ENCODE peak calls at places on chromosomes 2 and 18, in six cellular contexts. One of them, this sample, is unnamed.

GRCh38 chr2:160432633-160433032 is 61.0 kb downstream of the RBMS1 start:
- DNase-seq in cardiac muscle cell: no peak
- DNase-seq in IMR-90: peak
- DNase-seq in nephron progenitor cell: no peak
- DNase-seq in activated T-helper 1 cell treated with Interleukin-2 at 50 U/mL for 16 hours: no peak
- DNase-seq in hepatocyte: no peak
- DNase-seq in this sample: no peak

GRCh38 chr2:3001595-3002184 is 375.9 kb downstream of the EIPR1 start:
- DNase-seq in IMR-90: no peak
- DNase-seq in hepatocyte: peak
- DNase-seq in cardiac muscle cell: peak
- DNase-seq in nephron progenitor cell: peak
- DNase-seq in activated T-helper 1 cell treated with Interleukin-2 at 50 U/mL for 16 hours: no peak
- DNase-seq in this sample: peak

GRCh38 chr2:587371-587960 is 89.7 kb downstream of the TMEM18 start:
- DNase-seq in activated T-helper 1 cell treated with Interleukin-2 at 50 U/mL for 16 hours: no peak
- DNase-seq in cardiac muscle cell: no peak
- DNase-seq in nephron progenitor cell: peak
- DNase-seq in IMR-90: no peak
- DNase-seq in hepatocyte: no peak
- DNase-seq in this sample: no peak

GRCh38 chr2:84375020-84375419 is 84.1 kb downstream of the SUCLG1 start:
- DNase-seq in cardiac muscle cell: no peak
- DNase-seq in nephron progenitor cell: no peak
- DNase-seq in activated T-helper 1 cell treated with Interleukin-2 at 50 U/mL for 16 hours: no peak
- DNase-seq in hepatocyte: no peak
- DNase-seq in IMR-90: no peak
- DNase-seq in this sample: no peak

GRCh38 chr18:78819926-78820834 is 159.4 kb upstream of the SALL3 start:
- DNase-seq in cardiac muscle cell: no peak
- DNase-seq in IMR-90: no peak
- DNase-seq in activated T-helper 1 cell treated with Interleukin-2 at 50 U/mL for 16 hours: no peak
- DNase-seq in nephron progenitor cell: no peak
- DNase-seq in hepatocyte: no peak
- DNase-seq in this sample: no peak

GRCh38 chr2:232333361-232334135 is 45.0 kb upstream of the ALPP start:
- DNase-seq in hepatocyte: no peak
- DNase-seq in IMR-90: no peak
- DNase-seq in nephron progenitor cell: peak
- DNase-seq in activated T-helper 1 cell treated with Interleukin-2 at 50 U/mL for 16 hours: no peak
- DNase-seq in cardiac muscle cell: no peak
- DNase-seq in this sample: peak

GRCh38 chr2:102736607-102737409 is 25.0 kb upstream of the TMEM182 start:
- DNase-seq in nephron progenitor cell: peak
- DNase-seq in cardiac muscle cell: peak
- DNase-seq in activated T-helper 1 cell treated with Interleukin-2 at 50 U/mL for 16 hours: peak
- DNase-seq in hepatocyte: peak
- DNase-seq in IMR-90: peak
- DNase-seq in this sample: peak

GRCh38 chr2:169923977-169924376 is 96.7 kb downstream of the UBR3 start:
- DNase-seq in nephron progenitor cell: no peak
- DNase-seq in cardiac muscle cell: no peak
- DNase-seq in IMR-90: no peak
- DNase-seq in hepatocyte: no peak
- DNase-seq in activated T-helper 1 cell treated with Interleukin-2 at 50 U/mL for 16 hours: no peak
- DNase-seq in this sample: no peak

GRCh38 chr18:70273021-70273420 is 15.8 kb upstream of the SOCS6 start:
- DNase-seq in IMR-90: no peak
- DNase-seq in activated T-helper 1 cell treated with Interleukin-2 at 50 U/mL for 16 hours: no peak
- DNase-seq in cardiac muscle cell: no peak
- DNase-seq in hepatocyte: no peak
- DNase-seq in nephron progenitor cell: no peak
- DNase-seq in this sample: no peak

GRCh38 chr2:62216113-62216512 is 20.2 kb downstream of the B3GNT2 start:
- DNase-seq in IMR-90: no peak
- DNase-seq in cardiac muscle cell: no peak
- DNase-seq in nephron progenitor cell: no peak
- DNase-seq in hepatocyte: no peak
- DNase-seq in activated T-helper 1 cell treated with Interleukin-2 at 50 U/mL for 16 hours: no peak
- DNase-seq in this sample: no peak

GRCh38 chr2:170886391-170886790 is 42.7 kb upstream of the GORASP2 start:
- DNase-seq in hepatocyte: no peak
- DNase-seq in IMR-90: peak
- DNase-seq in activated T-helper 1 cell treated with Interleukin-2 at 50 U/mL for 16 hours: no peak
- DNase-seq in cardiac muscle cell: no peak
- DNase-seq in nephron progenitor cell: no peak
- DNase-seq in this sample: peak

GRCh38 chr18:63819780-63820179 is 44.6 kb downstream of the SERPINB7 start:
- DNase-seq in cardiac muscle cell: no peak
- DNase-seq in IMR-90: no peak
- DNase-seq in activated T-helper 1 cell treated with Interleukin-2 at 50 U/mL for 16 hours: no peak
- DNase-seq in hepatocyte: no peak
- DNase-seq in nephron progenitor cell: no peak
- DNase-seq in this sample: no peak

GRCh38 chr18:48328473-48329205 is 80.5 kb downstream of the ZBTB7C start:
- DNase-seq in hepatocyte: peak
- DNase-seq in cardiac muscle cell: no peak
- DNase-seq in nephron progenitor cell: no peak
- DNase-seq in activated T-helper 1 cell treated with Interleukin-2 at 50 U/mL for 16 hours: no peak
- DNase-seq in IMR-90: peak
- DNase-seq in this sample: no peak

GRCh38 chr2:1366546-1367134 is 46.6 kb upstream of the TPO start:
- DNase-seq in IMR-90: no peak
- DNase-seq in hepatocyte: no peak
- DNase-seq in activated T-helper 1 cell treated with Interleukin-2 at 50 U/mL for 16 hours: no peak
- DNase-seq in cardiac muscle cell: no peak
- DNase-seq in nephron progenitor cell: no peak
- DNase-seq in this sample: peak

GRCh38 chr2:54757496-54757895 is 34.0 kb downstream of the EML6 start:
- DNase-seq in hepatocyte: peak
- DNase-seq in activated T-helper 1 cell treated with Interleukin-2 at 50 U/mL for 16 hours: no peak
- DNase-seq in nephron progenitor cell: no peak
- DNase-seq in IMR-90: peak
- DNase-seq in cardiac muscle cell: peak
- DNase-seq in this sample: no peak

GRCh38 chr2:17539993-17540812 is at the start of gene VSNL1:
- DNase-seq in IMR-90: peak
- DNase-seq in hepatocyte: peak
- DNase-seq in activated T-helper 1 cell treated with Interleukin-2 at 50 U/mL for 16 hours: no peak
- DNase-seq in cardiac muscle cell: peak
- DNase-seq in nephron progenitor cell: peak
- DNase-seq in this sample: no peak

GRCh38 chr2:163467206-163467605 is 268.6 kb downstream of the FIGN start:
- DNase-seq in hepatocyte: no peak
- DNase-seq in cardiac muscle cell: no peak
- DNase-seq in IMR-90: no peak
- DNase-seq in activated T-helper 1 cell treated with Interleukin-2 at 50 U/mL for 16 hours: no peak
- DNase-seq in nephron progenitor cell: no peak
- DNase-seq in this sample: peak

GRCh38 chr2:33134086-33134763 is 187.5 kb downstream of the LTBP1 start:
- DNase-seq in hepatocyte: peak
- DNase-seq in IMR-90: peak
- DNase-seq in cardiac muscle cell: peak
- DNase-seq in nephron progenitor cell: no peak
- DNase-seq in activated T-helper 1 cell treated with Interleukin-2 at 50 U/mL for 16 hours: no peak
- DNase-seq in this sample: peak

GRCh38 chr2:157572725-157573124 is 55.9 kb downstream of the ACVR1C start:
- DNase-seq in hepatocyte: no peak
- DNase-seq in cardiac muscle cell: peak
- DNase-seq in IMR-90: no peak
- DNase-seq in activated T-helper 1 cell treated with Interleukin-2 at 50 U/mL for 16 hours: no peak
- DNase-seq in nephron progenitor cell: no peak
- DNase-seq in this sample: peak

GRCh38 chr2:223055836-223056235 is 3.8 kb downstream of the KCNE4 start:
- DNase-seq in IMR-90: no peak
- DNase-seq in activated T-helper 1 cell treated with Interleukin-2 at 50 U/mL for 16 hours: no peak
- DNase-seq in cardiac muscle cell: no peak
- DNase-seq in hepatocyte: peak
- DNase-seq in nephron progenitor cell: no peak
- DNase-seq in this sample: no peak

GRCh38 chr18:22391571-22392359 is 25.9 kb downstream of the CTAGE1 start:
- DNase-seq in hepatocyte: peak
- DNase-seq in IMR-90: peak
- DNase-seq in activated T-helper 1 cell treated with Interleukin-2 at 50 U/mL for 16 hours: no peak
- DNase-seq in cardiac muscle cell: no peak
- DNase-seq in nephron progenitor cell: no peak
- DNase-seq in this sample: peak

GRCh38 chr18:3612315-3612714 is 162.3 kb downstream of the TGIF1 start:
- DNase-seq in IMR-90: no peak
- DNase-seq in nephron progenitor cell: no peak
- DNase-seq in cardiac muscle cell: no peak
- DNase-seq in hepatocyte: no peak
- DNase-seq in activated T-helper 1 cell treated with Interleukin-2 at 50 U/mL for 16 hours: no peak
- DNase-seq in this sample: no peak

GRCh38 chr2:207825033-207825957 is 55.6 kb upstream of the FZD5 start:
- DNase-seq in IMR-90: no peak
- DNase-seq in nephron progenitor cell: no peak
- DNase-seq in cardiac muscle cell: no peak
- DNase-seq in hepatocyte: no peak
- DNase-seq in activated T-helper 1 cell treated with Interleukin-2 at 50 U/mL for 16 hours: no peak
- DNase-seq in this sample: no peak

GRCh38 chr18:13621886-13622619 is 104.3 kb downstream of the FAM210A start:
- DNase-seq in activated T-helper 1 cell treated with Interleukin-2 at 50 U/mL for 16 hours: no peak
- DNase-seq in IMR-90: no peak
- DNase-seq in nephron progenitor cell: no peak
- DNase-seq in cardiac muscle cell: no peak
- DNase-seq in hepatocyte: no peak
- DNase-seq in this sample: no peak

GRCh38 chr2:48092846-48093498 is 186.7 kb upstream of the FBXO11 start:
- DNase-seq in hepatocyte: no peak
- DNase-seq in cardiac muscle cell: no peak
- DNase-seq in nephron progenitor cell: no peak
- DNase-seq in activated T-helper 1 cell treated with Interleukin-2 at 50 U/mL for 16 hours: no peak
- DNase-seq in IMR-90: peak
- DNase-seq in this sample: no peak

GRCh38 chr18:75728621-75729020 is 301.1 kb upstream of the SMIM21 start:
- DNase-seq in cardiac muscle cell: no peak
- DNase-seq in activated T-helper 1 cell treated with Interleukin-2 at 50 U/mL for 16 hours: no peak
- DNase-seq in nephron progenitor cell: no peak
- DNase-seq in IMR-90: no peak
- DNase-seq in hepatocyte: no peak
- DNase-seq in this sample: no peak

GRCh38 chr2:96498023-96498431 is 7.1 kb downstream of the NEURL3 start:
- DNase-seq in hepatocyte: no peak
- DNase-seq in IMR-90: no peak
- DNase-seq in nephron progenitor cell: no peak
- DNase-seq in activated T-helper 1 cell treated with Interleukin-2 at 50 U/mL for 16 hours: no peak
- DNase-seq in cardiac muscle cell: no peak
- DNase-seq in this sample: no peak

GRCh38 chr2:84912984-84913383 is 7.5 kb downstream of the TMSB10 start:
- DNase-seq in cardiac muscle cell: no peak
- DNase-seq in hepatocyte: no peak
- DNase-seq in IMR-90: no peak
- DNase-seq in nephron progenitor cell: no peak
- DNase-seq in activated T-helper 1 cell treated with Interleukin-2 at 50 U/mL for 16 hours: no peak
- DNase-seq in this sample: no peak

GRCh38 chr2:98346259-98347236 is at the start of gene CNGA3:
- DNase-seq in IMR-90: peak
- DNase-seq in hepatocyte: peak
- DNase-seq in activated T-helper 1 cell treated with Interleukin-2 at 50 U/mL for 16 hours: no peak
- DNase-seq in nephron progenitor cell: peak
- DNase-seq in cardiac muscle cell: peak
- DNase-seq in this sample: no peak

GRCh38 chr2:24973812-24974211 is 2.1 kb upstream of the DNAJC27 start:
- DNase-seq in IMR-90: no peak
- DNase-seq in cardiac muscle cell: no peak
- DNase-seq in nephron progenitor cell: no peak
- DNase-seq in activated T-helper 1 cell treated with Interleukin-2 at 50 U/mL for 16 hours: no peak
- DNase-seq in hepatocyte: no peak
- DNase-seq in this sample: no peak

GRCh38 chr2:12950957-12951656 is 234.4 kb downstream of the TRIB2 start:
- DNase-seq in IMR-90: peak
- DNase-seq in hepatocyte: no peak
- DNase-seq in cardiac muscle cell: no peak
- DNase-seq in activated T-helper 1 cell treated with Interleukin-2 at 50 U/mL for 16 hours: no peak
- DNase-seq in nephron progenitor cell: no peak
- DNase-seq in this sample: no peak

GRCh38 chr2:240818543-240819403 is 1.2 kb downstream of the KIF1A start:
- DNase-seq in IMR-90: no peak
- DNase-seq in activated T-helper 1 cell treated with Interleukin-2 at 50 U/mL for 16 hours: no peak
- DNase-seq in hepatocyte: peak
- DNase-seq in cardiac muscle cell: peak
- DNase-seq in nephron progenitor cell: peak
- DNase-seq in this sample: no peak

GRCh38 chr2:219987830-219988229 is 360.4 kb downstream of the SLC4A3 start:
- DNase-seq in IMR-90: peak
- DNase-seq in hepatocyte: peak
- DNase-seq in cardiac muscle cell: no peak
- DNase-seq in activated T-helper 1 cell treated with Interleukin-2 at 50 U/mL for 16 hours: no peak
- DNase-seq in nephron progenitor cell: no peak
- DNase-seq in this sample: no peak

GRCh38 chr2:169072163-169072925 is 3.0 kb downstream of the DHRS9 start:
- DNase-seq in hepatocyte: no peak
- DNase-seq in cardiac muscle cell: no peak
- DNase-seq in activated T-helper 1 cell treated with Interleukin-2 at 50 U/mL for 16 hours: no peak
- DNase-seq in nephron progenitor cell: no peak
- DNase-seq in IMR-90: no peak
- DNase-seq in this sample: no peak

GRCh38 chr2:1748176-1748740 is 3.9 kb upstream of the PXDN start:
- DNase-seq in cardiac muscle cell: no peak
- DNase-seq in activated T-helper 1 cell treated with Interleukin-2 at 50 U/mL for 16 hours: no peak
- DNase-seq in nephron progenitor cell: no peak
- DNase-seq in hepatocyte: no peak
- DNase-seq in IMR-90: no peak
- DNase-seq in this sample: no peak

GRCh38 chr18:37565985-37566478 is 434 bp upstream of the CELF4 start:
- DNase-seq in hepatocyte: peak
- DNase-seq in cardiac muscle cell: peak
- DNase-seq in nephron progenitor cell: peak
- DNase-seq in IMR-90: peak
- DNase-seq in activated T-helper 1 cell treated with Interleukin-2 at 50 U/mL for 16 hours: no peak
- DNase-seq in this sample: no peak

GRCh38 chr2:154623819-154624218 is 74.7 kb upstream of the KCNJ3 start:
- DNase-seq in IMR-90: peak
- DNase-seq in nephron progenitor cell: peak
- DNase-seq in cardiac muscle cell: peak
- DNase-seq in hepatocyte: peak
- DNase-seq in activated T-helper 1 cell treated with Interleukin-2 at 50 U/mL for 16 hours: no peak
- DNase-seq in this sample: peak

GRCh38 chr2:65367517-65367916 is 64.9 kb downstream of the SPRED2 start:
- DNase-seq in cardiac muscle cell: no peak
- DNase-seq in nephron progenitor cell: no peak
- DNase-seq in hepatocyte: peak
- DNase-seq in IMR-90: peak
- DNase-seq in activated T-helper 1 cell treated with Interleukin-2 at 50 U/mL for 16 hours: no peak
- DNase-seq in this sample: peak

This sample was measured in SJCRH30.